ENCODE peak calls at places on chromosome 3, in seven cellular contexts. One of them, this sample, is unnamed.

GRCh38 chr3:42868841-42869240 is 6.8 kb downstream of the CYP8B1 start:
- DNase-seq in neuronal stem cell: no peak
- DNase-seq in IMR-90: no peak
- DNase-seq in H9: no peak
- DNase-seq in mesendoderm: no peak
- DNase-seq in mesenchymal stem cell: no peak
- DNase-seq in H1: no peak
- DNase-seq in this sample: no peak

GRCh38 chr3:136733317-136733833 is 18.8 kb downstream of the STAG1 start:
- DNase-seq in neuronal stem cell: no peak
- DNase-seq in IMR-90: peak; percentile 28
- DNase-seq in H9: no peak
- DNase-seq in mesendoderm: no peak
- DNase-seq in mesenchymal stem cell: no peak
- DNase-seq in H1: no peak
- DNase-seq in this sample: no peak

GRCh38 chr3:197854596-197855343 is 63.7 kb downstream of the LRCH3 start:
- DNase-seq in neuronal stem cell: no peak
- DNase-seq in IMR-90: peak; percentile 99
- DNase-seq in H9: peak; percentile 80
- DNase-seq in mesendoderm: peak; percentile 97
- DNase-seq in mesenchymal stem cell: peak; percentile 89
- DNase-seq in H1: no peak
- DNase-seq in this sample: peak; percentile 65

GRCh38 chr3:27633224-27633545 is 88.9 kb downstream of the EOMES start:
- DNase-seq in neuronal stem cell: no peak
- DNase-seq in IMR-90: peak; percentile 36
- DNase-seq in H9: no peak
- DNase-seq in mesendoderm: peak; percentile 5
- DNase-seq in mesenchymal stem cell: no peak
- DNase-seq in H1: no peak
- DNase-seq in this sample: no peak

GRCh38 chr3:137217733-137218132 is 259.9 kb downstream of the IL20RB start:
- DNase-seq in neuronal stem cell: no peak
- DNase-seq in IMR-90: no peak
- DNase-seq in H9: peak; percentile 64
- DNase-seq in mesendoderm: peak; percentile 47
- DNase-seq in mesenchymal stem cell: no peak
- DNase-seq in H1: peak; percentile 79
- DNase-seq in this sample: no peak

GRCh38 chr3:8481380-8481779 is 20.2 kb upstream of the LMCD1 start:
- DNase-seq in neuronal stem cell: no peak
- DNase-seq in IMR-90: no peak
- DNase-seq in H9: no peak
- DNase-seq in mesendoderm: peak; percentile 78
- DNase-seq in mesenchymal stem cell: no peak
- DNase-seq in H1: no peak
- DNase-seq in this sample: no peak

GRCh38 chr3:173920386-173920785 is 522.8 kb downstream of the NLGN1 start:
- DNase-seq in neuronal stem cell: no peak
- DNase-seq in IMR-90: peak; percentile 11
- DNase-seq in H9: no peak
- DNase-seq in mesendoderm: peak; percentile 62
- DNase-seq in mesenchymal stem cell: no peak
- DNase-seq in H1: no peak
- DNase-seq in this sample: no peak

GRCh38 chr3:149535395-149535685 is 60.8 kb downstream of the TM4SF4 start:
- DNase-seq in neuronal stem cell: no peak
- DNase-seq in IMR-90: no peak
- DNase-seq in H9: no peak
- DNase-seq in mesendoderm: no peak
- DNase-seq in mesenchymal stem cell: no peak
- DNase-seq in H1: no peak
- DNase-seq in this sample: no peak

GRCh38 chr3:40574661-40575060 is 49.9 kb downstream of the ZNF621 start:
- DNase-seq in neuronal stem cell: no peak
- DNase-seq in IMR-90: no peak
- DNase-seq in H9: no peak
- DNase-seq in mesendoderm: no peak
- DNase-seq in mesenchymal stem cell: no peak
- DNase-seq in H1: no peak
- DNase-seq in this sample: no peak

GRCh38 chr3:12253521-12253920 is 35.3 kb upstream of the PPARG start:
- DNase-seq in neuronal stem cell: no peak
- DNase-seq in IMR-90: peak; percentile 44
- DNase-seq in H9: no peak
- DNase-seq in mesendoderm: peak; percentile 27
- DNase-seq in mesenchymal stem cell: peak; percentile 20
- DNase-seq in H1: no peak
- DNase-seq in this sample: peak; percentile 68

GRCh38 chr3:57544181-57545125 is at the start of gene DNAH12:
- DNase-seq in neuronal stem cell: peak; percentile 79
- DNase-seq in IMR-90: no peak
- DNase-seq in H9: peak; percentile 96
- DNase-seq in mesendoderm: peak; percentile 99
- DNase-seq in mesenchymal stem cell: peak; percentile 61
- DNase-seq in H1: peak; percentile 91
- DNase-seq in this sample: peak; percentile 71

GRCh38 chr3:56987238-56987932 is 73.1 kb upstream of the SPATA12 start:
- DNase-seq in neuronal stem cell: no peak
- DNase-seq in IMR-90: no peak
- DNase-seq in H9: peak; percentile 63
- DNase-seq in mesendoderm: peak; percentile 48
- DNase-seq in mesenchymal stem cell: no peak
- DNase-seq in H1: no peak
- DNase-seq in this sample: no peak

GRCh38 chr3:194565597-194566190 is 67.5 kb downstream of the TMEM44 start:
- DNase-seq in neuronal stem cell: no peak
- DNase-seq in IMR-90: peak; percentile 76
- DNase-seq in H9: no peak
- DNase-seq in mesendoderm: no peak
- DNase-seq in mesenchymal stem cell: peak; percentile 86
- DNase-seq in H1: no peak
- DNase-seq in this sample: peak; percentile 76

GRCh38 chr3:112767177-112767576 is 79.5 kb downstream of the CD200R1L start:
- DNase-seq in neuronal stem cell: no peak
- DNase-seq in IMR-90: no peak
- DNase-seq in H9: no peak
- DNase-seq in mesendoderm: no peak
- DNase-seq in mesenchymal stem cell: peak; percentile 18
- DNase-seq in H1: no peak
- DNase-seq in this sample: no peak

GRCh38 chr3:16609927-16610580 is 4.8 kb upstream of the DAZL start:
- DNase-seq in neuronal stem cell: no peak
- DNase-seq in IMR-90: no peak
- DNase-seq in H9: no peak
- DNase-seq in mesendoderm: no peak
- DNase-seq in mesenchymal stem cell: no peak
- DNase-seq in H1: no peak
- DNase-seq in this sample: peak; percentile 73

GRCh38 chr3:8805774-8806173 is 36.4 kb upstream of the OXTR start:
- DNase-seq in neuronal stem cell: no peak
- DNase-seq in IMR-90: no peak
- DNase-seq in H9: no peak
- DNase-seq in mesendoderm: no peak
- DNase-seq in mesenchymal stem cell: no peak
- DNase-seq in H1: no peak
- DNase-seq in this sample: no peak

GRCh38 chr3:135075157-135075556 is 280.1 kb downstream of the EPHB1 start:
- DNase-seq in neuronal stem cell: no peak
- DNase-seq in IMR-90: no peak
- DNase-seq in H9: no peak
- DNase-seq in mesendoderm: no peak
- DNase-seq in mesenchymal stem cell: no peak
- DNase-seq in H1: no peak
- DNase-seq in this sample: no peak

GRCh38 chr3:50276762-50277101 is 2.2 kb upstream of the LSMEM2 start:
- DNase-seq in neuronal stem cell: no peak
- DNase-seq in IMR-90: no peak
- DNase-seq in H9: no peak
- DNase-seq in mesendoderm: no peak
- DNase-seq in mesenchymal stem cell: no peak
- DNase-seq in H1: no peak
- DNase-seq in this sample: no peak

GRCh38 chr3:52798376-52798977 is 3.9 kb downstream of the ITIH3 start:
- DNase-seq in neuronal stem cell: no peak
- DNase-seq in IMR-90: no peak
- DNase-seq in H9: no peak
- DNase-seq in mesendoderm: peak; percentile 17
- DNase-seq in mesenchymal stem cell: no peak
- DNase-seq in H1: no peak
- DNase-seq in this sample: no peak

GRCh38 chr3:192570757-192571156 is 156.6 kb downstream of the FGF12 start:
- DNase-seq in neuronal stem cell: no peak
- DNase-seq in IMR-90: no peak
- DNase-seq in H9: no peak
- DNase-seq in mesendoderm: no peak
- DNase-seq in mesenchymal stem cell: no peak
- DNase-seq in H1: no peak
- DNase-seq in this sample: no peak

GRCh38 chr3:12476238-12476897 is 7.9 kb upstream of the TSEN2 start:
- DNase-seq in neuronal stem cell: no peak
- DNase-seq in IMR-90: peak; percentile 77
- DNase-seq in H9: no peak
- DNase-seq in mesendoderm: no peak
- DNase-seq in mesenchymal stem cell: peak; percentile 57
- DNase-seq in H1: no peak
- DNase-seq in this sample: no peak

GRCh38 chr3:10312391-10312790 is 8.5 kb downstream of the SEC13 start:
- DNase-seq in neuronal stem cell: no peak
- DNase-seq in IMR-90: no peak
- DNase-seq in H9: no peak
- DNase-seq in mesendoderm: no peak
- DNase-seq in mesenchymal stem cell: no peak
- DNase-seq in H1: no peak
- DNase-seq in this sample: no peak

GRCh38 chr3:152185941-152186630 is 82.6 kb upstream of the MBNL1 start:
- DNase-seq in neuronal stem cell: no peak
- DNase-seq in IMR-90: no peak
- DNase-seq in H9: no peak
- DNase-seq in mesendoderm: no peak
- DNase-seq in mesenchymal stem cell: no peak
- DNase-seq in H1: no peak
- DNase-seq in this sample: no peak

GRCh38 chr3:152185287-152185686 is 83.4 kb upstream of the MBNL1 start:
- DNase-seq in neuronal stem cell: no peak
- DNase-seq in IMR-90: no peak
- DNase-seq in H9: no peak
- DNase-seq in mesendoderm: no peak
- DNase-seq in mesenchymal stem cell: no peak
- DNase-seq in H1: no peak
- DNase-seq in this sample: no peak

GRCh38 chr3:152177757-152178156 is 91.0 kb upstream of the MBNL1 start:
- DNase-seq in neuronal stem cell: no peak
- DNase-seq in IMR-90: no peak
- DNase-seq in H9: no peak
- DNase-seq in mesendoderm: no peak
- DNase-seq in mesenchymal stem cell: no peak
- DNase-seq in H1: no peak
- DNase-seq in this sample: no peak

GRCh38 chr3:152183473-152183872 is 85.3 kb upstream of the MBNL1 start:
- DNase-seq in neuronal stem cell: peak; percentile 26
- DNase-seq in IMR-90: peak; percentile 44
- DNase-seq in H9: peak; percentile 55
- DNase-seq in mesendoderm: peak; percentile 63
- DNase-seq in mesenchymal stem cell: peak; percentile 44
- DNase-seq in H1: peak; percentile 53
- DNase-seq in this sample: no peak
- H2AK5ac ChIP-seq in neuronal stem cell: no peak overlapping the region
- H2AK5ac ChIP-seq in IMR-90: peak overlapping the region; percentile 47
- H2AK5ac ChIP-seq in H9: no peak overlapping the region
- H2AK5ac ChIP-seq in mesendoderm: no peak overlapping the region
- H2AK5ac ChIP-seq in mesenchymal stem cell: no peak overlapping the region
- H2AK5ac ChIP-seq in H1: no peak overlapping the region
- H2AK5ac ChIP-seq in this sample: no peak overlapping the region

DNA sequence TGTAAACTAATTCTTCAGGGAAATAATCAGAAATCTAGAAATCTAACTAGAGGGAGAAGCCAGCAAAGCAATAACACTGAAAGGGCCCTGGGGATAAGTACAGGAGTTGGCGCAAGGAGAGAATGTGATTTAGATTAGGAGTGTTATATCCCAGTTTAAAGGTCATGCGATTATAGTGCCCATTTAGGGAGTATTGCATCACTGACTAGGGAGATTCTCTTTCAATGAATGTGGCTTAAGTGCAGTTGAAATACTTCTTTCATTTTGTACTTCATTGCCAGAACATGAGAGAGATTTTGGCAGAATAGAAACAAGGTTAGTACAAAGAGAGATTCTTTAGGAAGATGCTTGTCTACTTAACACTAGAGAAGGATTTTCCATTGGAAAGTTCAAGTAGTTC is 13.9 kb downstream of the ROBO2 start:
- DNase-seq in neuronal stem cell: no peak
- DNase-seq in IMR-90: no peak
- DNase-seq in H9: no peak
- DNase-seq in mesendoderm: no peak
- DNase-seq in mesenchymal stem cell: peak; percentile 2
- DNase-seq in H1: no peak
- DNase-seq in this sample: no peak
- H2BK120ac ChIP-seq in neuronal stem cell: no peak overlapping the region
- H2BK120ac ChIP-seq in IMR-90: no peak overlapping the region
- H2BK120ac ChIP-seq in H9: no peak overlapping the region
- H2BK120ac ChIP-seq in mesendoderm: no peak overlapping the region
- H2BK120ac ChIP-seq in mesenchymal stem cell: no peak overlapping the region
- H2BK120ac ChIP-seq in H1: no peak overlapping the region
- H2BK120ac ChIP-seq in this sample: no peak overlapping the region

DNA sequence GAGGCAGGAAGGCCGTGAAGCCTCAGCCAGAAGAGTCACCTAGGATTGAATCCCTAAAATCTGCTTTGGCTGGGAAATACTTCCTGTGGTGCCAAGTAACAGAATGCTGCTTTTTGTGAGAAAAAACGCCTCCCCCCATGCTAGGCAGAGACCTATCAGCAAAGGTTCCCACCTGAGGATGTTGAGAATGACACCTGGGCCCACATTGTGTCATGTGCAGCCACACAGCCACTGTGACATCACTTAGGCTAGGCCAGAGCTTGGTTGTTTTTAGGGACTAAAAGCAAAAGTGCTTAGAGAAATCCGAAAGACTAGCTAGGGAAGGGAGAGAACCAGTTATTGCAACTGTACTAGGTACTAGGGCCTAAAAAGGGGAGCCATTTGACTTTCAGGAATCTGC is 6.2 kb downstream of the ZDHHC3 start:
- DNase-seq in neuronal stem cell: no peak
- DNase-seq in IMR-90: no peak
- DNase-seq in H9: no peak
- DNase-seq in mesendoderm: no peak
- DNase-seq in mesenchymal stem cell: no peak
- DNase-seq in H1: no peak
- DNase-seq in this sample: no peak
- H3K4me2 ChIP-seq in neuronal stem cell: no peak overlapping the region
- H3K4me2 ChIP-seq in IMR-90: no peak overlapping the region
- H3K4me2 ChIP-seq in H9: no peak overlapping the region
- H3K4me2 ChIP-seq in mesendoderm: no peak overlapping the region
- H3K4me2 ChIP-seq in mesenchymal stem cell: no peak overlapping the region
- H3K4me2 ChIP-seq in H1: no peak overlapping the region
- H3K4me2 ChIP-seq in this sample: no peak overlapping the region

DNA sequence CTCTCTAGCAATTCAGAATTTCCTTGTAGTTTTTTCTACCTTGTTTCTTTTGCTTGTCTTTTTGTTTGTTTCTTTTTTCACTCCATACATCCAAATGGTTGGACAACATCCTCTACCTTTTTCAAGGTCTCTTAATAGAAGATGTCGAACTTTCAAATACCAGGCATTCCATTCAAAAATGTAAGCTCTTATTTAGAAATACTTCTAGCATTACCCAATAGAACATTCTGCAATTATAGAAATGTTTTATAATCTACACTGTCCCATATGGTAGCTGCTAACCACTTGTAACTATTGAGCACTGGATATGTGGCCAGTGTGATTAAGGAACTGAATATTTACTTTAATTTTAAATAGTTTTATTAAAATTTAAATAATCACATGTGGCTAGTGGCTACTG is 196.2 kb upstream of the MRPL3 start:
- DNase-seq in neuronal stem cell: no peak
- DNase-seq in IMR-90: no peak
- DNase-seq in H9: no peak
- DNase-seq in mesendoderm: peak; percentile 24
- DNase-seq in mesenchymal stem cell: no peak
- DNase-seq in H1: no peak
- DNase-seq in this sample: peak; percentile 43
- H2AK5ac ChIP-seq in neuronal stem cell: no peak overlapping the region
- H2AK5ac ChIP-seq in IMR-90: no peak overlapping the region
- H2AK5ac ChIP-seq in H9: no peak overlapping the region
- H2AK5ac ChIP-seq in mesendoderm: no peak overlapping the region
- H2AK5ac ChIP-seq in mesenchymal stem cell: no peak overlapping the region
- H2AK5ac ChIP-seq in H1: no peak overlapping the region
- H2AK5ac ChIP-seq in this sample: no peak overlapping the region